ENCODE peak calls at places on chromosomes 12 and 14, in nine cellular contexts. J is fibroblast of lung, X is adrenal gland, H is psoas muscle, Q is omental fat pad, K is neural crest cell, T is MCF 10A, R is MM.1S, N is fibroblast of mammary gland. Y is an unnamed sample.

GRCh38 chr12:64318605-64319004 is 72.0 kb downstream of the C12orf56 start:
- DNase-seq in J (no peak), R (no peak), N (peak; percentile 44), X (no peak), H (no peak), K (peak; percentile 3), Q (no peak), T (peak; percentile 44), Y (no peak)

GRCh38 chr12:18165422-18165871 is 75.5 kb upstream of the RERGL start:
- DNase-seq in J (peak; percentile 63), N (peak; percentile 63), K (no peak), R (peak; percentile 80), T (peak; percentile 45), Q (no peak), H (no peak), X (no peak), Y (no peak)

GRCh38 chr14:34981743-34982420 is 910 bp upstream of the SRP54 start:
- DNase-seq in H (no peak), J (peak; percentile 59), N (no peak), R (peak; percentile 16), K (peak; percentile 45), Q (no peak), T (peak; percentile 55), X (peak; percentile 29), Y (no peak)

GRCh38 chr12:48002179-48002601 is 2.1 kb downstream of the COL2A1 start:
- DNase-seq in K (peak; percentile 39), X (no peak), N (no peak), J (peak; percentile 1), H (no peak), Q (no peak), R (no peak), T (no peak), Y (no peak)

GRCh38 chr14:95316826-95317225 is 2.9 kb downstream of the CLMN start:
- DNase-seq in X (no peak), K (no peak), Q (no peak), T (no peak), R (no peak), H (no peak), J (no peak), N (no peak), Y (no peak)

GRCh38 chr14:76828339-76829015 is 2.3 kb downstream of the LRRC74A start:
- DNase-seq in X (no peak), K (no peak), J (no peak), R (no peak), N (no peak), T (no peak), H (no peak), Q (no peak), Y (no peak)

GRCh38 chr12:6750506-6750905 is 2.4 kb downstream of the MLF2 start:
- DNase-seq in X (no peak), J (no peak), H (no peak), N (no peak), R (no peak), K (no peak), Q (no peak), T (no peak), Y (no peak)

GRCh38 chr12:13187399-13187798 is 9.1 kb upstream of the EMP1 start:
- DNase-seq in T (peak; percentile 73), X (no peak), R (no peak), K (no peak), Q (no peak), N (peak; percentile 96), J (peak; percentile 85), H (no peak), Y (no peak)

GRCh38 chr14:64811676-64812075 is 68.0 kb downstream of the SPTB start:
- DNase-seq in Q (no peak), K (no peak), H (no peak), T (no peak), J (peak; percentile 65), R (no peak), N (no peak), X (peak; percentile 39), Y (no peak)

GRCh38 chr12:15863984-15864383 is 18.2 kb upstream of the STRAP start:
- DNase-seq in K (no peak), J (no peak), N (no peak), R (peak; percentile 56), X (no peak), H (no peak), Q (no peak), T (no peak), Y (no peak)

GRCh38 chr12:12859690-12860089 is 31.7 kb upstream of the GPRC5A start:
- DNase-seq in R (no peak), Q (no peak), H (no peak), K (no peak), X (no peak), T (peak; percentile 78), N (peak; percentile 31), J (peak; percentile 40), Y (no peak)

GRCh38 chr12:104011265-104011664 is 38.7 kb downstream of the GLT8D2 start:
- DNase-seq in K (no peak), Q (no peak), R (no peak), J (peak; percentile 95), X (no peak), N (peak; percentile 95), T (peak; percentile 95), H (peak; percentile 25), Y (no peak)

GRCh38 chr12:4821000-4821399 is 88.7 kb upstream of the KCNA1 start:
- DNase-seq in K (no peak), X (no peak), R (no peak), Q (no peak), H (no peak), N (no peak), T (no peak), J (no peak), Y (no peak)

GRCh38 chr12:45302621-45303020 is 86.7 kb downstream of the ANO6 start:
- DNase-seq in Q (no peak), T (peak; percentile 61), J (no peak), K (no peak), N (peak; percentile 52), X (no peak), H (no peak), R (no peak), Y (no peak)

GRCh38 chr12:58285551-58285950 is 344.2 kb downstream of the ATP23 start:
- DNase-seq in J (no peak), N (no peak), H (no peak), Q (no peak), T (no peak), K (no peak), X (no peak), R (no peak), Y (no peak)

GRCh38 chr12:14403711-14404164 is 38.3 kb downstream of the ATF7IP start:
- DNase-seq in K (no peak), T (peak; percentile 69), H (no peak), Q (no peak), N (peak; percentile 69), X (peak; percentile 43), J (peak; percentile 88), R (peak; percentile 51), Y (no peak)

GRCh38 chr12:10220398-10221077 is 7.9 kb downstream of the GABARAPL1 start:
- DNase-seq in N (peak; percentile 86), K (no peak), Q (peak; percentile 55), X (peak; percentile 70), T (peak; percentile 79), H (peak; percentile 82), R (no peak), J (peak; percentile 70), Y (no peak)

GRCh38 chr12:96902076-96902475 is 5.0 kb upstream of the NEDD1 start:
- DNase-seq in Q (no peak), K (no peak), R (peak; percentile 12), J (no peak), N (peak; percentile 16), T (no peak), H (no peak), X (no peak), Y (no peak)

GRCh38 chr14:63852817-63853730 is at the start of gene SYNE2:
- DNase-seq in J (peak; percentile 74), K (peak; percentile 76), R (peak; percentile 61), H (peak; percentile 77), Q (no peak), X (peak; percentile 82), N (peak; percentile 57), T (peak; percentile 77), Y (peak; percentile 89)

GRCh38 chr12:11771895-11772502 is 122.5 kb downstream of the ETV6 start:
- DNase-seq in T (peak; percentile 36), N (peak; percentile 25), H (no peak), K (no peak), X (no peak), J (peak; percentile 80), R (no peak), Q (no peak), Y (no peak)

GRCh38 chr14:94696518-94696917 is 73.4 kb downstream of the GSC start:
- DNase-seq in Q (no peak), R (no peak), N (no peak), K (no peak), H (no peak), X (no peak), J (no peak), T (no peak), Y (no peak)

GRCh38 chr12:53575502-53576264 is 50.5 kb downstream of the ATF7 start:
- DNase-seq in Q (no peak), K (no peak), J (peak; percentile 75), H (no peak), R (no peak), X (no peak), N (peak; percentile 90), T (peak; percentile 91), Y (no peak)

DNA sequence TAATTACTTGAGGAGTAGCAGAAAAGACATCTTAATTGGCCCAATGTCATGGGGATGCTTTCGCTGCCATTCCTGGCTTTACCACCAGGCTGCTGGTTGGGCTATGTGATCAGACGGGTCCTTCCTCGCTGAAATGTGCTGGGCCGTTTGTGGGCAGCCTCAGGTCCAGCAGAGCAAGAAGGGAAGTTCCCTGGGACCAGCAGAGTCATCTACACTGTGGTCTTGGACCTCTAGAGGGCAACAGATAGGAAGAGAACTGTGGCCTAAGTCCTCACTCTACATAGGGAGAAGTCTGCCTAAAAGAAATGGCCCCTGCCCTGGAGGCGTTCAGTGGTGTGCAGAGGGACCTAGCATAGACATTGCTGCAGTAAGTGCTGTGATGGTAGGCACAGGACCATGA is 10.9 kb downstream of the EVL start:
- DNase-seq in X (no peak), T (peak; percentile 52), H (peak; percentile 32), K (no peak), J (no peak), N (peak; percentile 57), R (no peak), Q (no peak), Y (no peak)
- TF ChIP-seq CTCF in X (peak; percentile 31), T (no peak), H (no peak), K (peak; percentile 27), J (no peak), N (peak; percentile 35), R (peak; percentile 10), Q (no peak), Y (peak; percentile 51)

GRCh38 chr12:29241821-29242591 is 92.9 kb downstream of the FAR2 start:
- DNase-seq in T (peak; percentile 82), N (peak; percentile 96), R (no peak), J (peak; percentile 89), Q (no peak), K (no peak), X (peak; percentile 18), H (no peak), Y (no peak)
- TF ChIP-seq CTCF in T (no peak), N (peak; percentile 14), R (no peak), J (peak; percentile 19), Q (no peak), K (no peak), X (no peak), H (no peak), Y (no peak)

GRCh38 chr14:69708586-69709169 is 58.3 kb upstream of the SRSF5 start:
- DNase-seq in X (no peak), N (no peak), T (peak; percentile 19), Q (no peak), R (no peak), K (peak; percentile 51), H (no peak), J (no peak), Y (no peak)
- TF ChIP-seq CTCF in X (peak; percentile 25), N (peak; percentile 24), T (no peak), Q (no peak), R (no peak), K (peak; percentile 47), H (no peak), J (peak; percentile 15), Y (peak; percentile 65)

GRCh38 chr12:1630081-1630826 is 1.2 kb downstream of the WNT5B start:
- DNase-seq in N (peak; percentile 40), H (peak; percentile 56), K (peak; percentile 15), R (no peak), X (peak; percentile 56), J (no peak), T (peak; percentile 35), Q (no peak), Y (no peak)
- TF ChIP-seq CTCF in N (no peak), H (peak; percentile 26), K (peak; percentile 42), R (no peak), X (no peak), J (peak; percentile 3), T (no peak), Q (no peak), Y (peak; percentile 37)